ENCODE peak calls at places on chromosomes 12 and 14, in eight cellular contexts. T is mesendoderm; P is GM23248; D is fibroblast of the aortic adventitia; Y is AG10803; J is CD8-positive, alpha-beta memory T cell; I is IMR-90; G is AG09309. O is an unnamed sample.

GRCh38 chr12:14514154-14514842 is 53.4 kb downstream of the PLBD1 start:
- DNase-seq in T (peak), P (peak), D (peak), Y (peak), J (no peak), I (peak), G (no peak), O (no peak)

GRCh38 chr14:30330452-30330851 is 228.5 kb upstream of the G2E3 start:
- DNase-seq in T (no peak), P (peak), D (no peak), Y (peak), J (no peak), I (no peak), G (no peak), O (no peak)

GRCh38 chr14:103697601-103698379 is 17.5 kb downstream of the XRCC3 start:
- DNase-seq in T (no peak), P (no peak), D (no peak), Y (no peak), J (no peak), I (no peak), G (no peak), O (no peak)

GRCh38 chr12:75366629-75367028 is 24.3 kb upstream of the GLIPR1L2 start:
- DNase-seq in T (peak), P (peak), D (peak), Y (peak), J (no peak), I (peak), G (no peak), O (no peak)

GRCh38 chr12:102462803-102463499 is 17.4 kb downstream of the IGF1 start:
- DNase-seq in T (no peak), P (peak), D (peak), Y (peak), J (no peak), I (peak), G (peak), O (no peak)

GRCh38 chr14:39107624-39108023 is 4.6 kb upstream of the SEC23A start:
- DNase-seq in T (peak), P (peak), D (peak), Y (peak), J (no peak), I (peak), G (no peak), O (no peak)

GRCh38 chr12:80513211-80513610 is 69.2 kb downstream of the PTPRQ start:
- DNase-seq in T (no peak), P (no peak), D (no peak), Y (no peak), J (no peak), I (no peak), G (no peak), O (peak)

GRCh38 chr12:52920937-52921336 is 16.1 kb upstream of the KRT8 start:
- DNase-seq in T (peak), P (peak), D (no peak), Y (peak), J (no peak), I (peak), G (no peak), O (no peak)

GRCh38 chr12:123237646-123238329 is 4.6 kb downstream of the MTRFR start:
- DNase-seq in T (peak), P (peak), D (peak), Y (peak), J (peak), I (peak), G (peak), O (no peak)

GRCh38 chr14:79587194-79587593 is 624.1 kb downstream of the DIO2 start:
- DNase-seq in T (no peak), P (no peak), D (no peak), Y (peak), J (no peak), I (no peak), G (no peak), O (no peak)

GRCh38 chr12:47079894-47080724 is at the start of gene AMIGO2:
- DNase-seq in T (peak), P (peak), D (peak), Y (peak), J (peak), I (peak), G (no peak), O (peak)

GRCh38 chr14:23119362-23120327 is 590 bp upstream of the CEBPE start:
- DNase-seq in T (peak), P (no peak), D (no peak), Y (no peak), J (peak), I (no peak), G (no peak), O (no peak)

GRCh38 chr14:23122086-23122485 is 3.0 kb upstream of the CEBPE start:
- DNase-seq in T (no peak), P (no peak), D (no peak), Y (no peak), J (no peak), I (no peak), G (no peak), O (no peak)

GRCh38 chr14:23123419-23123818 is 4.4 kb upstream of the CEBPE start:
- DNase-seq in T (no peak), P (no peak), D (no peak), Y (peak), J (no peak), I (no peak), G (no peak), O (no peak)

GRCh38 chr14:23120405-23121251 is 1.6 kb upstream of the CEBPE start:
- DNase-seq in T (peak), P (peak), D (peak), Y (peak), J (peak), I (peak), G (peak), O (peak)

GRCh38 chr14:23121401-23121800 is 2.3 kb upstream of the CEBPE start:
- DNase-seq in T (peak), P (peak), D (peak), Y (peak), J (no peak), I (peak), G (peak), O (no peak)
- H3K4me3 ChIP-seq in T (no peak), P (no peak), D (no peak), Y (no peak), J (peak), I (no peak), G (no peak), O (peak)

GRCh38 chr12:1205512-1206060 is 214.6 kb downstream of the ERC1 start:
- DNase-seq in T (no peak), P (peak), D (peak), Y (peak), J (no peak), I (peak), G (peak), O (no peak)

GRCh38 chr12:1207276-1207675 is 216.3 kb downstream of the ERC1 start:
- DNase-seq in T (no peak), P (no peak), D (no peak), Y (no peak), J (no peak), I (no peak), G (no peak), O (no peak)

GRCh38 chr12:1203735-1204019 is 212.7 kb downstream of the ERC1 start:
- DNase-seq in T (no peak), P (no peak), D (peak), Y (peak), J (no peak), I (no peak), G (no peak), O (no peak)

GRCh38 chr12:1206118-1206734 is 215.2 kb downstream of the ERC1 start:
- DNase-seq in T (no peak), P (no peak), D (no peak), Y (no peak), J (no peak), I (no peak), G (no peak), O (no peak)

GRCh38 chr12:1204581-1205121 is 213.6 kb downstream of the ERC1 start:
- DNase-seq in T (no peak), P (peak), D (peak), Y (no peak), J (no peak), I (no peak), G (no peak), O (no peak)
- H3K4me3 ChIP-seq in T (no peak), P (peak), D (peak), Y (peak), J (peak), I (peak), G (peak), O (peak)

GRCh38 chr14:74426202-74426582 is at the start of gene SYNDIG1L:
- DNase-seq in T (no peak), P (no peak), D (no peak), Y (no peak), J (no peak), I (no peak), G (no peak), O (no peak)
- H3K4me3 ChIP-seq in T (no peak), P (no peak), D (no peak), Y (no peak), J (no peak), I (no peak), G (no peak), O (no peak)

DNA sequence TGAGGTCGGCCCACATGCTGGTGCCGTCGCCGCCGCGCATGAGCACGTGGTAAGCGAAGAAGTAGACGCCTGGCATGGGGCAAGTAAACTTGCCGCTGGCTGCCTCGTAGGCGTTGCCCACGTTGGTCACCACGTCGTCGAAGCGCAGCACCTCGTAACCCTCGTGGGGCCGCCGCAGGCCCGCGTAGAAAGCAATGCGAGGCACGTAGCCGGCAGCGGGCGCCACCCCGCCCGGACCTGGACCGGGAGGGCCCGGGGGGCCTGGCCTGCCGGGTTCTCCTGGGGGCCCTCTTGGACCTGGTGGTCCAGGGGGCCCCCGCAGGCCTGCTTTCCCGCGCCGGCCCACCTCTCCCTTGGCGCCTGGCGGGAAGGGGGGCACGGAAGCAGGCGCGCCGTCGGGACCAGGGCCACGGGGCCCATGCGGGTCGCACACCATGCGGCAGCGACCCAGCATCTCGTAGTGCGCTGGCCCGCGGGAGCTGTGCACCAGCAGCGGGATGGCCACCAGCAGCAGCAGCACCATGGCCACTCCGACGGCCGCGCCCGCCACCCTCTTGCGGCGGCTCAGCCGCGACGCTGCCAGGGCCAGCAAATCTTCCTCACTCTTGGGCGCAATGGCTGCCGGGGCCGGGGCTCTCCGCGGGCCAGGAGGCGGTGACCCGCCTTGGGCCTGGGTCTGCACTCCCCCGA is 888 bp downstream of the C1QL4 start:
- DNase-seq in T (no peak), P (no peak), D (no peak), Y (no peak), J (no peak), I (no peak), G (no peak), O (no peak)
- H3K4me3 ChIP-seq in T (no peak), P (no peak), D (no peak), Y (no peak), J (no peak), I (no peak), G (no peak), O (peak)

GRCh38 chr12:116864371-116865160 is 16.7 kb downstream of the HRK start:
- DNase-seq in T (no peak), P (peak), D (peak), Y (peak), J (no peak), I (peak), G (peak), O (peak)

GRCh38 chr12:116863275-116863767 is 17.9 kb downstream of the HRK start:
- DNase-seq in T (peak), P (peak), D (peak), Y (peak), J (no peak), I (peak), G (no peak), O (no peak)

GRCh38 chr12:116861331-116861730 is 19.9 kb downstream of the HRK start:
- DNase-seq in T (peak), P (peak), D (peak), Y (peak), J (peak), I (peak), G (peak), O (peak)

GRCh38 chr12:116860281-116860680 is 21.0 kb downstream of the HRK start:
- DNase-seq in T (no peak), P (no peak), D (no peak), Y (no peak), J (no peak), I (no peak), G (no peak), O (no peak)

GRCh38 chr12:116862167-116862566 is 19.1 kb downstream of the HRK start:
- DNase-seq in T (no peak), P (no peak), D (no peak), Y (no peak), J (no peak), I (no peak), G (no peak), O (no peak)
- H3K4me3 ChIP-seq in T (no peak), P (no peak), D (no peak), Y (no peak), J (no peak), I (no peak), G (no peak), O (no peak)

DNA sequence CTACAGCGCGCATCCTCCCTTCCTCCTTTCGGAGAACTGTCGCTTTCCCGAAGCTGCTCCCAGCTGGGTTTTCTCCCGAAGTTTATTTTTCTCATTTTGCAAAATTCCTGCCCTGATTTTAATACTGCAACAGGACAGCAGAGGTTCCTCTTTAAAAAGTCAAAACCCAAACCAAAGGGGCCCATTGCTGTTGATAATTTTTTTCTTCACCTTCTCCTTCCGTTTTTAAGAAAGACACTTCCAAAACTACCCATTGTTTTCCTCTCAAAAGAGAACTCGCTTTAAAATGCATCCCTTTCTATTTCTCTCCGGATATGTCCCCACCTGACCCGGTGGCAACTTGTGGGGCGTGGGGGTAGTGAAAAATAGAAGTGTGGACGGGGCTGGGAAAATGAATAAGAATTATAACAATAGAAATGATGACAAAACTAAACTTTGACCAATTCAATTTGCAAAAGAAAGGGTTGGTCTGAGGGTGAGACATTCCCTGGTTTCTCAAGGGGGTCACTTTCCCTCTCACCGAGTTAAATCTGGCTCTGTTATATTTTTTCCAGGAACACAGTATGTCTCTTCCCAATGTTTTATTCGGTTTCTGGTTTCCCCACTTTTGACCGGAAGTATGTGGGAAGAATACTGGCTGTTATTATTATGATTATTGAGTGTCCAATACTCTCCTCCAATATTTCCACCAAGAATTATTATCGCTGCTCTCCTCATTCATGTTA is 4.0 kb upstream of the TBX5 start:
- DNase-seq in T (peak), P (peak), D (no peak), Y (no peak), J (no peak), I (peak), G (no peak), O (no peak)
- H3K4me3 ChIP-seq in T (no peak), P (peak), D (no peak), Y (peak), J (no peak), I (peak), G (peak), O (peak)

GRCh38 chr12:32906407-32907165 is 10.0 kb upstream of the PKP2 start:
- DNase-seq in T (no peak), P (no peak), D (no peak), Y (no peak), J (no peak), I (no peak), G (no peak), O (no peak)

GRCh38 chr12:32903318-32903717 is 6.7 kb upstream of the PKP2 start:
- DNase-seq in T (no peak), P (no peak), D (no peak), Y (no peak), J (no peak), I (no peak), G (no peak), O (no peak)

GRCh38 chr12:32903763-32904162 is 7.2 kb upstream of the PKP2 start:
- DNase-seq in T (no peak), P (no peak), D (no peak), Y (no peak), J (no peak), I (no peak), G (no peak), O (no peak)

GRCh38 chr12:32907166-32907565 is 10.6 kb upstream of the PKP2 start:
- DNase-seq in T (no peak), P (no peak), D (no peak), Y (no peak), J (no peak), I (no peak), G (no peak), O (no peak)

GRCh38 chr12:32907898-32908476 is 11.4 kb upstream of the PKP2 start:
- DNase-seq in T (no peak), P (no peak), D (no peak), Y (no peak), J (no peak), I (no peak), G (no peak), O (no peak)
- H3K4me3 ChIP-seq in T (no peak), P (no peak), D (no peak), Y (no peak), J (no peak), I (no peak), G (no peak), O (no peak)

DNA sequence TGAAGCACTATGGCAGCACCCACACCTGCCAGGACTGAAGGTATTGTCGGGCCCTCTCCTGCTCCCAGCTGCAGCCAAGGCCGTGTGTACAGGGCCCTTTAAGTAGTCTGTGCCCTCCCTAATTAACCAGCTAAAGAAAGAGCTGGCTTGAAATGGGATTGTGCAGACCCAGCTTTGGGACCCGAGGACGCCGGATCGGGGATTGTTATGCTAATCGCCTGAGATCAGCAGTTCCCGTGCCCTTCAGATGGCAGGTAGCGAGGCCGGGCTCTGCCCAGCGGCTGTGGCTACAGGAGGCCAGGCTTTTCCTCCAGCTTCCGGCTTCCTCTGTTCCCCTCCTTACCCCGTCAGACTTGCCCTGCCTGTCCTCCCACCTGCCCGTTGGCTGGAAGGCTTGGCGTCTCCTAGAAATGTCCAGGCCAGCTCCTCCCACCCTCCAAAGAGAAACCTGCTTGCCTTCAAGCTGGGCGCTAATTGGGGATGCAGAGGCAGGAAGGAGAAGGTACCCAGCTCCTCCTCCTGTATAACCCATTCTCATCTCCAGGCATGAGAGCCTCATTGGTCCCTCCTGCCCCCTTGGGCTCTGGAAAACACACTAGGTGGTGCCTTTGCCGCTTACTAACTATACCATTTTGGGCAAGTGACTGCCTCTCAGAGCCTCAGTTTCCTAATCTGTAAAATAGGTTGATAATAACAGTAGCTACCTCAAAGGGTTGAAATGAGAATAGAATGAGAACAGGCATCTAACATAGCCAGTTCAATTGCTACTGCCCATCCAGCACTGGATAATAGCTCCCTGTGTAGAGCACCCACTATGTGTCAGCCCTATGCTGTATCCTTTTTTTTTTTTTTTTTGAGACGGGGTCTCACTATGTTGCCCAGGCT is 25.8 kb upstream of the MSI1 start:
- DNase-seq in T (peak), P (no peak), D (no peak), Y (no peak), J (no peak), I (no peak), G (no peak), O (no peak)
- H3K4me3 ChIP-seq in T (no peak), P (no peak), D (no peak), Y (no peak), J (no peak), I (no peak), G (no peak), O (no peak)

DNA sequence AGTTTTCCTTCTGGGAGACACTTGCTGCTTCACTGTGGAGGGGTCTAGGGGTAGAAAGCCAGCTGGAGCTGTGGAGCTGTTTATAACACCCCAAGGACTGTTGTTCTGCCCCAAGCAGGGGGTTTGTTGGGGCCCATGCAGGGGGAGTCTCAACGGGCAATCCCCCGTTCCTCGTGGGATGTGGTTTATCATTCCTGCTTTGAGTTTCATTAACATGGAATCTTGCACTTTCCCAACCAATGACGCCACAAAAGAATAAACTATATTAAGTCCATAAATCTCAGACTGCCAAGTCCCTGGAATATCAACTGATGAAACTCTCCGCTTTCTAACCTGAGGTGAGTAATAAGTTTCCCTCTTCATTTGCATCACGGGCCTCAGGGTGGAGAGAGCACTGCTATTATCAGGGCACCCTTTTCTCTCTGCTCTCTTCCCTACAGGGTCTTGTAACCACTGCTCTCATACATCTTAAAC is 112.6 kb upstream of the PELI2 start:
- DNase-seq in T (peak), P (peak), D (peak), Y (peak), J (no peak), I (peak), G (peak), O (no peak)
- H3K4me3 ChIP-seq in T (no peak), P (peak), D (no peak), Y (no peak), J (no peak), I (no peak), G (no peak), O (no peak)